ENCODE peak calls at places on chromosomes 11 and 22, in nine cellular contexts. D is GM12878, J is K562, N is H1, V is SK-N-SH, R is sigmoid colon, H is transverse colon, M is A549, T is stomach. B is an unnamed sample.

GRCh38 chr11:19220903-19221682 is 19.3 kb upstream of the CSRP3 start:
- DNase-seq in T (peak), N (no peak), R (no peak), J (no peak), H (no peak), M (no peak), D (no peak), V (no peak), B (no peak)

GRCh38 chr11:46680164-46680760 is 20.2 kb downstream of the ARHGAP1 start:
- DNase-seq in M (no peak), R (no peak), D (no peak), V (no peak), N (no peak), T (no peak), J (no peak), H (no peak), B (peak)

GRCh38 chr22:38353701-38354100 is 36.5 kb upstream of the CSNK1E start:
- DNase-seq in J (no peak), M (no peak), R (peak), T (no peak), D (no peak), V (no peak), H (no peak), N (no peak), B (no peak)

GRCh38 chr11:61129608-61130523 is 27.6 kb downstream of the CD5 start:
- DNase-seq in D (peak), R (peak), J (peak), V (peak), M (peak), T (peak), H (peak), N (peak), B (peak)

GRCh38 chr11:76339217-76339616 is 41.7 kb downstream of the THAP12 start:
- DNase-seq in T (no peak), H (peak), N (no peak), J (no peak), M (no peak), R (peak), D (no peak), V (no peak), B (no peak)

GRCh38 chr11:102762414-102762813 is 18.0 kb downstream of the MMP10 start:
- DNase-seq in M (no peak), V (no peak), D (no peak), R (no peak), N (no peak), H (no peak), T (no peak), J (no peak), B (no peak)

GRCh38 chr22:19943665-19944026 is 2.0 kb upstream of the TXNRD2 start:
- DNase-seq in M (peak), V (peak), N (no peak), J (peak), R (peak), D (no peak), T (no peak), H (no peak), B (no peak)

GRCh38 chr22:27413702-27414101 is 387.9 kb downstream of the MN1 start:
- DNase-seq in M (no peak), N (no peak), D (no peak), T (no peak), H (no peak), R (no peak), J (no peak), V (no peak), B (no peak)

GRCh38 chr11:63564056-63564784 is 1.0 kb upstream of the PLAAT2 start:
- DNase-seq in T (peak), V (no peak), R (peak), D (peak), J (no peak), H (no peak), N (no peak), M (no peak), B (no peak)

GRCh38 chr22:31968022-31968421 is 23.7 kb downstream of the YWHAH start:
- DNase-seq in V (no peak), M (no peak), R (no peak), N (no peak), D (no peak), H (no peak), T (no peak), J (no peak), B (no peak)

GRCh38 chr11:86608251-86608799 is 64.1 kb downstream of the ME3 start:
- DNase-seq in J (peak), V (peak), R (peak), M (peak), N (peak), T (peak), H (peak), D (peak), B (peak)

GRCh38 chr11:97990162-97990920 is 1030.4 kb upstream of the CNTN5 start:
- DNase-seq in H (no peak), T (no peak), V (no peak), J (no peak), D (no peak), R (no peak), M (no peak), N (no peak), B (no peak)

GRCh38 chr11:95092549-95093324 is 3.1 kb downstream of the ENDOD1 start:
- DNase-seq in J (peak), D (no peak), R (no peak), T (no peak), H (peak), N (no peak), M (peak), V (peak), B (no peak)

GRCh38 chr22:40635940-40636379 is 559 bp downstream of the MRTFA start:
- DNase-seq in J (no peak), D (no peak), V (no peak), M (no peak), R (peak), H (peak), T (peak), N (no peak), B (peak)

GRCh38 chr22:30252411-30253204 is 6.0 kb upstream of the LIF start:
- DNase-seq in V (no peak), T (peak), H (peak), N (no peak), R (no peak), M (peak), J (no peak), D (no peak), B (no peak)

GRCh38 chr22:43387815-43388214 is 24.0 kb upstream of the MPPED1 start:
- DNase-seq in V (no peak), M (no peak), H (no peak), N (no peak), R (no peak), J (no peak), D (no peak), T (no peak), B (no peak)

GRCh38 chr22:26481694-26482093 is 1.9 kb downstream of the HPS4 start:
- DNase-seq in N (no peak), T (no peak), V (no peak), H (no peak), J (no peak), R (no peak), D (no peak), M (no peak), B (no peak)

GRCh38 chr11:26011474-26011873 is 320.5 kb upstream of the ANO3 start:
- DNase-seq in M (no peak), D (no peak), J (no peak), V (no peak), R (no peak), T (no peak), H (no peak), N (no peak), B (no peak)

GRCh38 chr11:42631223-42631843 is 680.5 kb upstream of the API5 start:
- DNase-seq in J (no peak), T (no peak), N (no peak), R (no peak), V (peak), D (no peak), H (no peak), M (peak), B (no peak)

GRCh38 chr22:42994917-42995562 is 19.9 kb downstream of the PACSIN2 start:
- DNase-seq in H (peak), M (peak), N (no peak), D (peak), R (peak), V (no peak), T (peak), J (no peak), B (peak)

GRCh38 chr22:21000215-21000986 is 1.5 kb downstream of the THAP7 start:
- DNase-seq in M (no peak), J (peak), V (no peak), R (no peak), N (no peak), T (no peak), H (no peak), D (no peak), B (no peak)

GRCh38 chr11:114309517-114309916 is 13.3 kb downstream of the NNMT start:
- DNase-seq in M (no peak), N (no peak), D (no peak), H (no peak), T (no peak), J (no peak), V (no peak), R (no peak), B (no peak)

GRCh38 chr11:30468881-30469280 is 117.3 kb downstream of the MPPED2 start:
- DNase-seq in D (no peak), T (no peak), N (no peak), V (no peak), J (no peak), M (no peak), H (no peak), R (no peak), B (no peak)

GRCh38 chr11:92667446-92668165 is 301.8 kb upstream of the MTNR1B start:
- DNase-seq in V (no peak), T (no peak), M (no peak), H (no peak), J (no peak), R (no peak), N (no peak), D (no peak), B (no peak)

GRCh38 chr11:67392182-67392715 is 463 bp downstream of the RAD9A start:
- DNase-seq in M (no peak), H (no peak), V (no peak), D (no peak), R (no peak), J (no peak), T (no peak), N (no peak), B (no peak)

GRCh38 chr22:20106205-20106848 is 9.6 kb upstream of the RANBP1 start:
- DNase-seq in V (no peak), J (no peak), D (no peak), R (no peak), H (no peak), N (no peak), M (no peak), T (no peak), B (no peak)

GRCh38 chr11:77747381-77747969 is 73.0 kb downstream of the RSF1 start:
- DNase-seq in J (no peak), D (no peak), H (no peak), N (no peak), M (no peak), T (no peak), V (no peak), R (no peak), B (no peak)

GRCh38 chr22:38132136-38132535 is 21.7 kb upstream of the BAIAP2L2 start:
- DNase-seq in T (no peak), R (no peak), H (no peak), V (no peak), M (no peak), J (no peak), D (no peak), N (no peak), B (no peak)

GRCh38 chr22:29916007-29916544 is 33.1 kb downstream of the MTMR3 start:
- DNase-seq in N (no peak), H (no peak), M (no peak), R (no peak), T (no peak), V (no peak), J (no peak), D (no peak), B (no peak)

GRCh38 chr11:73645972-73646631 is at the start of gene PLEKHB1:
- DNase-seq in R (no peak), M (no peak), V (no peak), J (peak), D (no peak), H (no peak), N (peak), T (no peak), B (peak)

GRCh38 chr11:5815534-5815933 is 6.8 kb downstream of the OR52N2 start:
- DNase-seq in V (no peak), R (no peak), M (no peak), H (no peak), J (peak), D (no peak), N (no peak), T (no peak), B (no peak)

GRCh38 chr22:39514373-39514973 is 5.9 kb upstream of the ATF4 start:
- DNase-seq in R (no peak), M (no peak), T (peak), H (peak), V (peak), J (no peak), N (peak), D (no peak), B (no peak)

GRCh38 chr22:49155039-49155808 is 672.4 kb downstream of the BRD1 start:
- DNase-seq in N (no peak), R (no peak), V (no peak), T (no peak), J (no peak), M (no peak), H (no peak), D (no peak), B (no peak)
- TF ChIP-seq EP300 in N (no peak), R (no peak), V (no peak), T (no peak), J (no peak), M (no peak), H (no peak), D (no peak), B (no peak)

GRCh38 chr11:12259956-12260355 is 117.4 kb upstream of the PARVA start:
- DNase-seq in H (no peak), M (no peak), V (no peak), J (no peak), D (no peak), N (no peak), T (no peak), R (no peak), B (no peak)

GRCh38 chr11:12260731-12261521 is 116.4 kb upstream of the PARVA start:
- DNase-seq in M (no peak), N (no peak), D (no peak), R (no peak), H (no peak), V (no peak), T (no peak), J (no peak), B (no peak)

GRCh38 chr11:12264361-12264760 is 113.0 kb upstream of the PARVA start:
- DNase-seq in J (no peak), R (no peak), M (no peak), V (no peak), T (no peak), D (no peak), H (no peak), N (no peak), B (no peak)

GRCh38 chr11:12263141-12263693 is 114.2 kb upstream of the PARVA start:
- DNase-seq in J (peak), N (no peak), V (peak), D (no peak), T (no peak), M (no peak), H (no peak), R (no peak), B (no peak)

DNA sequence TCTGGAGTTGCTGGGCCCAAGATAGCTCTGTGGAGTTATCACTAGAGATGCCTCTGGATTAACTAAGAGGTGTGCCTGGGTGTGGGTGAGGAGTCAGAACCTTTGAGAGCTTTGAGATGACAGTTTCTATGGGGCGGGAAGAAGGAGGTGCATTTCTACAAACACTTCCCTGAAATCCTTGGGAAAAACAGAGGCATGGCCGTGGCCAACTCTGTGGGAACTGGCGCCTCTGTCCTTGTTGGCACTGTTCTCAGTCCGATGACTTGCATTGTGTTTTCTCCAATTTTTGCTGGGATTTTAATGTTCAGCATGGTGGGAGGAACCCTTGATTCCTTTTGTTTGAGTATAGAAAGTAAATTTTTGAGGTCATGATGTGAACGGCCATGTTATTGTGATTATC is 115.8 kb upstream of the PARVA start:
- DNase-seq in H (no peak), T (no peak), D (no peak), J (no peak), M (no peak), N (no peak), R (no peak), V (no peak), B (no peak)
- TF ChIP-seq CTCF in H (no peak), T (no peak), D (no peak), J (no peak), M (no peak), N (no peak), R (no peak), V (no peak), B (no peak)

DNA sequence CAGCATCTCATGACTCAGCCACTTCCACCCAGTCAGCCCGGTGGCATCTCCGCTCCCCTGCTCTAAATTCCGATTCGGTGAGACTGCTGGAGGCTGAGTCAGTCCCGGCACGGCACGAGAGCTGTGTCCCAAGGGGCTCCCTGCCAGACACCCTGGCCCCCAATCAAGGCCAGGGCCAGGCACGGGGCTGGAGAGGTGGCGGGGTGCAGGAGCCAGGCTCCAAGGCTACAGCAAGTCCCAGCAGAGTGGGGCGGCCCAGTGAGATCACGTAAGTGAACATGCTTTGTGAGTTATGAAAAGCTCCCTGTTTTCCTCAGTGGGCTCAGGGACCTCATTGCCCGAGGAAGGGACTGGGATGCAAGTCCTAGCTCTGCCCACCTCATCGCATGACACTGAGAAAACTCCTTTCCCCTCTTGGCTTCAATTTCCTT is 3.0 kb downstream of the C11orf68 start:
- DNase-seq in R (peak), J (peak), M (peak), H (peak), N (no peak), V (no peak), D (no peak), T (peak), B (peak)
- TF ChIP-seq EP300 in R (no peak), J (no peak), M (peak), H (no peak), N (no peak), V (no peak), D (no peak), T (peak), B (peak)

DNA sequence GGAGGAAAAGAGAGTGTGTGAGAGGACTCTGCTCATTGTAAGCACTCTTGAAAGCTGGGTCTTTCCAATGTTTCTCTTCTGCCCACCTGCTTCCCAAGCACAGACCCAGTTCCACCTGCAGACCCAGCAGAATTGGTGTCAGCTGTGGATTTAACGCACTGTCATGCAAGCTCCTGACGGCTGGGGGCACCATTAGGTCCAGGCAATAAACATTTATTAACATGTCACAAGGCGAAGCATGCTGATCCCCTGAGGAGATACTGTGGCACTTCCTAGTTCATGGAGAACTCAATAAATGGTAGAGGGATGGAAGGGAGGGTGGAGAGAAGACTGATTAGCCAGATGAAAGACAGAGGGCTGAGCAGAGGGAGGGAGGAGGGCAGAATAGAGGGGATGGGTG is 68.3 kb upstream of the TSPAN18 start:
- DNase-seq in T (no peak), R (no peak), N (no peak), D (no peak), J (peak), M (peak), V (peak), H (no peak), B (no peak)
- TF ChIP-seq CTCF in T (no peak), R (no peak), N (peak), D (peak), J (peak), M (no peak), V (peak), H (no peak), B (no peak)

DNA sequence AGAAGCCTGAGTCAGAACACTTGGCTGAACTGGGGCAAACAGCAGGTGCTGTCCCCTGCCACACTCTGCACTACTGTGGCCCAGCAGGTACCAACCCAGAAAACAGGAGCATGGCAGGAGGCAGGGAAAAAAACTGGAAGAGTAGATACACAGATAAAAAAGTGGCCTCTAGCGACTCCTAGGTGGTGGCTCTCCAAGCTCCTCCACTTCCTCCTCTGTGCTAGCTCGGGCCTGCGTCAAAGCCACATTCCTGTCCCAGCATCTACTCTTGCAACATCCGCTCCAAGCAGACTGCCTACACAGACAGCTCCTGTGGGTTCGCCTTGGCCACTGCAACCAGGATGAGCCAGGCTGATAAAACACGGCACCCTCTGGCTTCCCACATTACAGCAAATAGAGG is 6.9 kb downstream of the OR8B12 start:
- DNase-seq in J (peak), R (no peak), D (no peak), V (no peak), H (peak), M (peak), T (no peak), N (peak), B (no peak)
- TF ChIP-seq EP300 in J (no peak), R (no peak), D (no peak), V (no peak), H (no peak), M (no peak), T (no peak), N (no peak), B (no peak)

GRCh38 chr22:46865642-46866041 is 103.2 kb downstream of the TBC1D22A start:
- DNase-seq in T (no peak), M (no peak), V (no peak), R (no peak), N (no peak), D (no peak), H (no peak), J (peak), B (no peak)

GRCh38 chr22:46862418-46863324 is 100.2 kb downstream of the TBC1D22A start:
- DNase-seq in R (no peak), V (no peak), H (no peak), T (no peak), J (no peak), N (no peak), D (peak), M (no peak), B (peak)

GRCh38 chr22:46865052-46865434 is 102.6 kb downstream of the TBC1D22A start:
- DNase-seq in H (peak), T (no peak), N (no peak), D (no peak), M (no peak), V (no peak), J (no peak), R (no peak), B (no peak)

GRCh38 chr22:46863794-46864193 is 101.3 kb downstream of the TBC1D22A start:
- DNase-seq in D (no peak), H (no peak), V (no peak), R (no peak), T (no peak), N (no peak), M (no peak), J (no peak), B (no peak)

DNA sequence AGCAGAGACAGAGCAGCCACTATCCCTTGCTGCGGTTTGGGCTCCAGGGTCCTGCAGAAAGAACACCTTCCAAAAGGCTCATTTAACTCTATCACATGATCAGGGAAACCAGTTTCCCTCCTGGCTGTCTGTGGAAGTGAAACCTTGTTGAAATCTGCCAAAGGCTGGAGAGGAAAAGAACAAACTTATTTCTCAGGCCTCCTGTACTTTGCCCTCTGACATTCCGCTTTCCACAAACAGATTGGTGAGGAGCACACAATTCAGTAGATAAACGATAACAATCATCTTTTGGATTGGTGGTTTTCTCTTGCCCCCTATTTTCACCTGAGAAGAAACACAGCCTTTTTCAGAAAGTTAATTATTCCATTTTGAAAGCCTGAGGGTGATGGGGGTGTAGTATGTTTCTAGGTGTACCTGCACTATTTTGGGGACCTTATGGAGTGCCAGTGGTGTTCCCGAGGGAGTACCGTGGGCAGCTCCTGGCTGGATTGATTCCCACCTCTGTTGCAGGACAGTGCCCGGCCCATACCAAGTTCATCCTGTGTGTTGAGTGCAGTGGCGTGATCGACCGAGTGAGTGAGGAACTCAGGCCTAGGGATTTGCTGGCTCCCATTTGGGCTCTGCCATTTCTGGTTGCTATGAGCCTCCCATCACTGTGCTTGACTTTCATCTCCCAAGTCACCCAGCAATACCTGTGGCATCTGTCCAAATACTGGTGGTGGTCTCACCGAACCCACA is 102.0 kb downstream of the TBC1D22A start:
- DNase-seq in J (no peak), V (no peak), M (no peak), T (no peak), R (no peak), N (no peak), D (no peak), H (no peak), B (no peak)
- TF ChIP-seq CTCF in J (no peak), V (no peak), M (no peak), T (no peak), R (no peak), N (no peak), D (no peak), H (no peak), B (no peak)

B was measured in upper lobe of left lung.